ENCODE peak calls at places on chromosomes 6 and 20, in seven cellular contexts. N, P, L, B, T, A and Q are unnamed samples.

GRCh38 chr20:35953411-35954199 is 697 bp downstream of the SCAND1 start:
- DNase-seq in N (no peak), P (peak), L (no peak), B (peak), T (peak), A (peak), Q (no peak)

GRCh38 chr6:27370391-27370790 is 18.2 kb upstream of the ZNF391 start:
- DNase-seq in N (no peak), P (no peak), L (no peak), B (no peak), T (no peak), A (no peak), Q (no peak)

GRCh38 chr20:34365765-34366213 is 2.7 kb downstream of the ITCH start:
- DNase-seq in N (no peak), P (no peak), L (no peak), B (no peak), T (no peak), A (no peak), Q (no peak)

GRCh38 chr6:79117752-79118151 is 39.7 kb upstream of the PHIP start:
- DNase-seq in N (no peak), P (no peak), L (no peak), B (peak), T (no peak), A (no peak), Q (no peak)

GRCh38 chr20:13783528-13783927 is 1.2 kb downstream of the ESF1 start:
- DNase-seq in N (no peak), P (no peak), L (no peak), B (no peak), T (no peak), A (no peak), Q (no peak)

GRCh38 chr6:79812195-79812594 is 135.2 kb downstream of the ELOVL4 start:
- DNase-seq in N (no peak), P (peak), L (no peak), B (no peak), T (no peak), A (no peak), Q (no peak)

GRCh38 chr6:105794263-105794662 is 291.9 kb upstream of the PRDM1 start:
- DNase-seq in N (peak), P (peak), L (no peak), B (peak), T (peak), A (peak), Q (no peak)

GRCh38 chr6:107114213-107114871 is 973 bp downstream of the BEND3 start:
- DNase-seq in N (peak), P (peak), L (peak), B (peak), T (peak), A (peak), Q (peak)

GRCh38 chr6:106913111-106913510 is 61.4 kb downstream of the CD24 start:
- DNase-seq in N (no peak), P (no peak), L (no peak), B (peak), T (no peak), A (no peak), Q (no peak)

GRCh38 chr6:35183935-35184334 is 29.8 kb upstream of the SCUBE3 start:
- DNase-seq in N (no peak), P (no peak), L (no peak), B (no peak), T (no peak), A (no peak), Q (no peak)

GRCh38 chr6:2396856-2397640 is 151.6 kb upstream of the GMDS start:
- DNase-seq in N (no peak), P (no peak), L (peak), B (peak), T (peak), A (no peak), Q (no peak)

GRCh38 chr6:43436577-43437282 is 9.4 kb downstream of the ABCC10 start:
- DNase-seq in N (peak), P (no peak), L (no peak), B (peak), T (no peak), A (no peak), Q (no peak)

GRCh38 chr6:49551126-49551865 is 828 bp downstream of the C6orf141 start:
- DNase-seq in N (no peak), P (peak), L (no peak), B (peak), T (no peak), A (no peak), Q (no peak)

GRCh38 chr6:33616113-33616512 is 5.0 kb upstream of the ITPR3 start:
- DNase-seq in N (no peak), P (no peak), L (no peak), B (no peak), T (no peak), A (no peak), Q (no peak)

GRCh38 chr20:40333591-40333990 is 355.4 kb downstream of the MAFB start:
- DNase-seq in N (no peak), P (no peak), L (no peak), B (no peak), T (no peak), A (no peak), Q (no peak)

GRCh38 chr6:16799279-16800193 is 38.3 kb upstream of the ATXN1 start:
- DNase-seq in N (no peak), P (no peak), L (no peak), B (peak), T (no peak), A (no peak), Q (no peak)

GRCh38 chr6:16793828-16794412 is 32.7 kb upstream of the ATXN1 start:
- DNase-seq in N (no peak), P (no peak), L (no peak), B (no peak), T (no peak), A (no peak), Q (no peak)
- TF ChIP-seq CTCF in N (no peak), P (no peak), L (no peak), B (no peak), T (no peak), A (no peak), Q (no peak)

GRCh38 chr6:122956376-122956775 is 39.7 kb upstream of the CLVS2 start:
- DNase-seq in N (no peak), P (no peak), L (no peak), B (no peak), T (no peak), A (no peak), Q (no peak)
- TF ChIP-seq CTCF in N (no peak), P (no peak), L (no peak), B (no peak), T (no peak), A (no peak), Q (no peak)

GRCh38 chr6:66568271-66568670 is 861.2 kb upstream of the EYS start:
- DNase-seq in N (no peak), P (no peak), L (no peak), B (no peak), T (no peak), A (no peak), Q (no peak)
- TF ChIP-seq CTCF in N (no peak), P (no peak), L (no peak), B (no peak), T (no peak), A (no peak), Q (no peak)

GRCh38 chr20:5806457-5807263 is 56.5 kb downstream of the SHLD1 start:
- DNase-seq in N (no peak), P (no peak), L (no peak), B (no peak), T (no peak), A (no peak), Q (no peak)
- TF ChIP-seq CTCF in N (no peak), P (no peak), L (no peak), B (no peak), T (no peak), A (no peak), Q (no peak)

GRCh38 chr6:133889557-133890301 is 816 bp downstream of the TCF21 start:
- DNase-seq in N (peak), P (peak), L (no peak), B (no peak), T (peak), A (no peak), Q (no peak)

GRCh38 chr6:133891814-133892443 is 3.0 kb downstream of the TCF21 start:
- DNase-seq in N (no peak), P (no peak), L (no peak), B (no peak), T (no peak), A (no peak), Q (no peak)

GRCh38 chr6:133893324-133893692 is 4.4 kb downstream of the TCF21 start:
- DNase-seq in N (no peak), P (no peak), L (no peak), B (no peak), T (no peak), A (no peak), Q (no peak)

GRCh38 chr6:133892444-133893323 is 3.8 kb downstream of the TCF21 start:
- DNase-seq in N (peak), P (peak), L (no peak), B (no peak), T (no peak), A (no peak), Q (no peak)

DNA sequence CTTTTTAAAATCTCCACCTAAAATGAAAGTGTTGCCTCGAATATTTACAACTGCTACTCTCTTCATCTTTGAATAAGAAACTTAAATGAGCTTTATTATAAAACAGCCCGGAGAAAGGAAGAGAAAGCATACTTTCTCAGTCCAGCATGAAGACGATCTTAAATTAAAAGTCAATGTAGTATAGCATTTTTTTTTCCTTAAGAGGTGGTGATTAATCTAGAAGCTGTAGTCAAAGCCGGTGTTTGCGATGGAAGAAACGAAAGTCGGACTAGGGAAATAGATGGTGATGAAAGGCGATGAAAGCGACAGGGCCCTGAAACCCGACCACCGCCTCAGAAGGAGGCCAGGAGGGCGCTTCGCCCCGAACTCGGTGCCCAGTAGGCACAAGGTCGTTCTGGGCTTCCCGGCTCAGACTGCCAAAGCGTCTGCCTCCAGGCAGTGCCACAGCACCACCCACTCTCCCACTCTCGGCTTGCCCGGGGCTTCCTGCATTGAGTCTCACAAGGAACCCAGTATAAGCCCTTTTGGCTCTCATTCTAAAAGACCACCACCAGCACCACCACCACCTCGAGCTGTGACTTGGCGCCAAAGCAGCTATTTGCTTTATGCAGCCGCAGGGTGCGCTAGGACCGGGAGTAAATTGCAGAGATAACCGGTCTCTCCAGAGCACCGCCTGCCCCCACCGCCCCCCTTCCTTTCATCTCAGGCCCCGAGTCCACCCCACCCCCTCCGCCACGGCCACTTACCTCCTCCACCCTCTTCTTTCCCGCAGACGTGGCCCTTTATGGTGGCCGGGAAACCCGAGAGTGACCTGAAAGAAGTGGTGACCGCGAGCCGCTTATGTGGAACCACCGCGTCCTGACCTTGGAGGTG is 2.3 kb downstream of the TCF21 start:
- DNase-seq in N (peak), P (peak), L (no peak), B (peak), T (peak), A (no peak), Q (no peak)
- TF ChIP-seq CTCF in N (no peak), P (no peak), L (no peak), B (no peak), T (no peak), A (no peak), Q (no peak)